ENCODE peak calls at places on chromosomes 7 and 10, in six cellular contexts. T, E, H, W, C and R are unnamed samples.

GRCh38 chr10:32210306-32211045 is 136.5 kb downstream of the EPC1 start:
- DNase-seq in T (no peak), E (peak), H (peak), W (peak), C (peak), R (no peak)

GRCh38 chr10:22324413-22324812 is 3.5 kb downstream of the BMI1 start:
- DNase-seq in T (no peak), E (no peak), H (no peak), W (no peak), C (no peak), R (no peak)

GRCh38 chr7:88759216-88759955 is at the start of gene ZNF804B:
- DNase-seq in T (no peak), E (no peak), H (no peak), W (no peak), C (no peak), R (no peak)

GRCh38 chr7:55019329-55019690 is 493 bp downstream of the EGFR start:
- DNase-seq in T (peak), E (no peak), H (no peak), W (peak), C (peak), R (no peak)

GRCh38 chr7:29299986-29300609 is 105.5 kb downstream of the CHN2 start:
- DNase-seq in T (no peak), E (no peak), H (no peak), W (peak), C (no peak), R (no peak)

GRCh38 chr10:129784891-129785290 is 179.2 kb downstream of the EBF3 start:
- DNase-seq in T (no peak), E (no peak), H (no peak), W (no peak), C (no peak), R (no peak)

GRCh38 chr10:129770286-129770685 is 193.8 kb downstream of the EBF3 start:
- DNase-seq in T (peak), E (no peak), H (no peak), W (no peak), C (no peak), R (peak)

GRCh38 chr10:113856563-113856962 is 2.1 kb downstream of the NHLRC2 start:
- DNase-seq in T (no peak), E (no peak), H (peak), W (no peak), C (no peak), R (no peak)

GRCh38 chr10:51706225-51706624 is 6.8 kb upstream of the CSTF2T start:
- DNase-seq in T (peak), E (no peak), H (no peak), W (no peak), C (no peak), R (no peak)

GRCh38 chr7:507623-508305 is 11.9 kb downstream of the PDGFA start:
- DNase-seq in T (peak), E (no peak), H (no peak), W (no peak), C (no peak), R (no peak)

GRCh38 chr7:124085168-124085567 is 52.3 kb upstream of the TMEM229A start:
- DNase-seq in T (no peak), E (no peak), H (no peak), W (peak), C (peak), R (no peak)

GRCh38 chr7:20033621-20034200 is 183.5 kb downstream of the MACC1 start:
- DNase-seq in T (no peak), E (no peak), H (no peak), W (no peak), C (no peak), R (no peak)

GRCh38 chr10:17368708-17369272 is 85.6 kb downstream of the ST8SIA6 start:
- DNase-seq in T (no peak), E (peak), H (no peak), W (peak), C (no peak), R (no peak)

GRCh38 chr7:158811461-158811860 is 17.8 kb downstream of the ESYT2 start:
- DNase-seq in T (no peak), E (no peak), H (no peak), W (no peak), C (peak), R (no peak)

GRCh38 chr7:143487566-143487965 is 9.9 kb downstream of the TAS2R41 start:
- DNase-seq in T (no peak), E (no peak), H (no peak), W (no peak), C (no peak), R (no peak)

GRCh38 chr7:116455009-116455408 is 44.5 kb upstream of the CAV2 start:
- DNase-seq in T (no peak), E (no peak), H (no peak), W (no peak), C (no peak), R (no peak)

GRCh38 chr7:137953692-137954470 is 48.0 kb downstream of the CREB3L2 start:
- DNase-seq in T (no peak), E (peak), H (peak), W (peak), C (no peak), R (no peak)

GRCh38 chr10:103833731-103834365 is 21.5 kb downstream of the SH3PXD2A start:
- DNase-seq in T (no peak), E (no peak), H (no peak), W (no peak), C (no peak), R (no peak)

GRCh38 chr7:27364344-27364758 is 121.7 kb downstream of the EVX1 start:
- DNase-seq in T (no peak), E (no peak), H (no peak), W (peak), C (no peak), R (no peak)

GRCh38 chr7:134789967-134790685 is 10.7 kb downstream of the CALD1 start:
- DNase-seq in T (no peak), E (no peak), H (peak), W (no peak), C (no peak), R (no peak)

GRCh38 chr7:21542891-21543527 is at the start of gene DNAH11:
- DNase-seq in T (peak), E (no peak), H (no peak), W (peak), C (peak), R (no peak)

GRCh38 chr10:44293842-44294241 is 91.1 kb downstream of the CXCL12 start:
- DNase-seq in T (no peak), E (no peak), H (no peak), W (no peak), C (no peak), R (no peak)

GRCh38 chr7:130921391-130922180 is 187.6 kb upstream of the KLF14 start:
- DNase-seq in T (peak), E (no peak), H (no peak), W (no peak), C (no peak), R (no peak)

GRCh38 chr10:14016011-14016536 is 314.6 kb downstream of the FRMD4A start:
- DNase-seq in T (no peak), E (no peak), H (peak), W (no peak), C (no peak), R (no peak)

GRCh38 chr10:102111276-102111675 is 8.9 kb downstream of the LDB1 start:
- DNase-seq in T (no peak), E (no peak), H (no peak), W (no peak), C (no peak), R (no peak)

GRCh38 chr10:102113261-102113955 is 6.8 kb downstream of the LDB1 start:
- DNase-seq in T (no peak), E (no peak), H (no peak), W (peak), C (no peak), R (no peak)

GRCh38 chr10:102114861-102115618 is 5.1 kb downstream of the LDB1 start:
- DNase-seq in T (peak), E (no peak), H (peak), W (peak), C (peak), R (peak)

GRCh38 chr10:102113956-102114857 is 6.0 kb downstream of the LDB1 start:
- DNase-seq in T (no peak), E (no peak), H (no peak), W (no peak), C (peak), R (no peak)

DNA sequence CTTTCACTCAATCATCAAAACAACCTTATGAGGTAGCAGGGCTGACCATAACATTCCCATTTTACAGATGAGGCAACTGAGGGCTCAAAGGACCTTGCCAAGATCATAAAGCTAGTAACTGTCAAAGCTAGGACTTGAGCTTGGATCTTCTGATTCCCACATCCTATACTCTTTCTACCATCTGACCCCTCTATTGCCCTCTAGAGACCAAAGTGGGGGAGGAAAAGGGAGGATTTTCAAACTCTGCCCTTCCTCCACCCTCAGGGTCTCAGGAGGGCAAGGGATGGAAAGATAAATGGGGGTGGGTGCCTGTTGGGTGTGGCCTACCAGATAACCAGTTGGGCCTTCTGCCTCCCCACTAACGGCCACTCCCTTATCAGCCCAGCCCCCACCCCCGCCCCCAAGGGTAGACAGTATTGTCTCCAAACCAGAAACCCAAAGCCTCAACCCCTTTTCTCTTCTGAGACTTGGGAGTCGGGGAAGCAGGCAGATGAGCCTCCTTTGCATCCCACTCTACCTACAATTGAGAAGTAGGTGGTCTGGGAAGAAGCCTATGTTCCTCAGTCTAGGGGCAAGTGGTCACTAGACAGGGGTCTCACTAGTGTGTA is 7.9 kb downstream of the LDB1 start:
- DNase-seq in T (no peak), E (no peak), H (no peak), W (no peak), C (no peak), R (no peak)
- TF ChIP-seq CTCF in T (no peak), E (peak), H (peak), W (no peak), C (no peak), R (peak)

DNA sequence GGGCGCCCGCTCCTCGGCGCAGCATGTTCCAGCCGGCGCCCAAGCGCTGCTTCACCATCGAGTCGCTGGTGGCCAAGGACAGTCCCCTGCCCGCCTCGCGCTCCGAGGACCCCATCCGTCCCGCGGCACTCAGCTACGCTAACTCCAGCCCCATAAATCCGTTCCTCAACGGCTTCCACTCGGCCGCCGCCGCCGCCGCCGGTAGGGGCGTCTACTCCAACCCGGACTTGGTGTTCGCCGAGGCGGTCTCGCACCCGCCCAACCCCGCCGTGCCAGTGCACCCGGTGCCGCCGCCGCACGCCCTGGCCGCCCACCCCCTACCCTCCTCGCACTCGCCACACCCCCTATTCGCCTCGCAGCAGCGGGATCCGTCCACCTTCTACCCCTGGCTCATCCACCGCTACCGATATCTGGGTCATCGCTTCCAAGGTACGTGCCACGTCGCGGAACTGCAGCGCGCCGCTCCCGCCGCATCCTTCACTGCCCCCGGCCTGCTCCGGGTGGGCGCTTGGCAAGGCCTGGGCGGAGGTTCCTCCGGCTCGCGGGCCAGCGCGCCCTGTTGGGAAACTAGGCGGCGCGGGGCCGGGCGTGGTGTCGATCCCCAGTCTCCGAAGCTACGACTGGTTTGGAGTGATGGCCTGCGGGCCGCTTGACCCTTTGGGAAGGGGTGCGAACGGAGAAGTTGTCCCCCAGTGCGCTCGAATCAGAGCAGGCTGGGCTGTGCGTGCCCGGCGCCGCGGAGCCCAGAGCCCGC is 876 bp downstream of the EMX2 start:
- DNase-seq in T (peak), E (no peak), H (no peak), W (no peak), C (peak), R (peak)
- TF ChIP-seq CTCF in T (no peak), E (no peak), H (no peak), W (peak), C (no peak), R (peak)

GRCh38 chr10:35225204-35225603 is 98.6 kb downstream of the CREM start:
- DNase-seq in T (no peak), E (no peak), H (no peak), W (no peak), C (no peak), R (no peak)

GRCh38 chr10:35226507-35226906 is 99.9 kb downstream of the CREM start:
- DNase-seq in T (no peak), E (no peak), H (peak), W (no peak), C (no peak), R (no peak)

GRCh38 chr10:35224045-35224740 is 97.5 kb downstream of the CREM start:
- DNase-seq in T (no peak), E (no peak), H (no peak), W (no peak), C (no peak), R (no peak)

GRCh38 chr10:35219906-35220890 is 93.6 kb downstream of the CREM start:
- DNase-seq in T (no peak), E (no peak), H (no peak), W (no peak), C (no peak), R (no peak)

DNA sequence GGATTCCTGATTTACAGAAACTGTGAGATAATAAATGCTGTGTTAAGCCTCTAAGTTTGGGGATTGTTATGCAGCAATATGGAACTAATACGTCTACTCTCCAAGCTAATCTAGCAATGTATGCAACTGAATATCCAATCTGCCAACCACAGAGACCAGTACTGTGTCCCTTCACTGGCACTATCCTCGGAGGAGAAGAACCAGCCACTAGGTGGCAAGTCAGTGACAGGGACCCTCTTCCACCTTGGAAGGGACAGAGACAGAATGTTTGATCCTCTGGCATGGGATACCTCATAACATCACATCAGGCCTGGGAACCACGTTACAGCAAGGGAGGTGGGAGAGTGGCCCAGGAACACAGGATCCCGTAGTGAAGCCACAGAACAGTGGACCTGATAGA is 96.4 kb downstream of the CREM start:
- DNase-seq in T (no peak), E (no peak), H (no peak), W (no peak), C (no peak), R (no peak)
- TF ChIP-seq CTCF in T (no peak), E (peak), H (no peak), W (no peak), C (no peak), R (no peak)

GRCh38 chr7:70681111-70681846 is 450.7 kb upstream of the GALNT17 start:
- DNase-seq in T (no peak), E (no peak), H (no peak), W (no peak), C (no peak), R (no peak)
- TF ChIP-seq CTCF in T (no peak), E (no peak), H (no peak), W (no peak), C (no peak), R (no peak)

GRCh38 chr10:78657622-78658165 is 411.1 kb upstream of the ZMIZ1 start:
- DNase-seq in T (no peak), E (peak), H (peak), W (peak), C (peak), R (peak)
- TF ChIP-seq CTCF in T (peak), E (peak), H (peak), W (peak), C (peak), R (peak)

DNA sequence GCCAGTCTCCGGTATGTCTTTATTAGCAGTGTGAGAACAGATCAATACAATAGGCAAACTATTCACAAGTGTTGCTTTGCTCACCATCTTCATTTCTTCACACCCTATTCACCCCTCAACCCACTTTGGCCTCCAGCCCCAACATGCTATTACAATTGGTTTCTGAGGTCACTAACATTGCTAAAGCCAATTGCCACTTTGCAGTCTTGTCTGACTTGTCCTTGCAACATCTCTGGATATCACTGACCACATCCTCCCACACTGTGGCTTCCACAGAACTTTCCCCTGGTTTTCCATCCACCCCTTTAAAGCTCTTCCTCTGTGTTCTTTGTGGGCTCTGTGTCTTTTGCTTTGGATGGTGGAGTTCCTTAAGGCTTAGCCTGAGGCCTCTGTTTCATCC is 5.2 kb upstream of the APBB1IP start:
- DNase-seq in T (no peak), E (no peak), H (no peak), W (no peak), C (no peak), R (no peak)
- TF ChIP-seq CTCF in T (no peak), E (no peak), H (no peak), W (no peak), C (no peak), R (no peak)

GRCh38 chr7:141057788-141058187 is 16.1 kb upstream of the TMEM178B start:
- DNase-seq in T (no peak), E (no peak), H (no peak), W (no peak), C (no peak), R (no peak)

GRCh38 chr7:141053626-141054025 is 20.2 kb upstream of the TMEM178B start:
- DNase-seq in T (no peak), E (no peak), H (peak), W (no peak), C (no peak), R (no peak)

DNA sequence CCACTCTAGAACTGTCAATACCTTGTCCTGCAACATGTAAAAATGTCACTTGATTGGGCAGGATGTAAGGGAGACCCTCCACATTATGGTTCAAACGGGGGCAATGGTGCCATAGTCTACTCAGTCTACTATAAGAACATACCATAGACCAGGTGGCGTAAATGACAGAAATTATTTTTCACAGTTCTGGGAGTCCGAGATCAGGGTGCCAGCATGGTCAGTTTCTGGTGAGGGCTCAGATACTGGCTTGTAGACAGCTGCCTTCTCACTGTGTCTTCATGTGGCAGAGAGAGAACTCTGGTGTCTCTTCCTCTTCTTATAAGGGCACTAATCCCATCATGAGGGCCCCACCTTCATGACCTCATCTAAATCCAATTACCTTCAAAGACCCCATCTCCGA is 18.7 kb upstream of the TMEM178B start:
- DNase-seq in T (no peak), E (no peak), H (no peak), W (no peak), C (no peak), R (no peak)
- TF ChIP-seq CTCF in T (no peak), E (no peak), H (no peak), W (no peak), C (no peak), R (no peak)

DNA sequence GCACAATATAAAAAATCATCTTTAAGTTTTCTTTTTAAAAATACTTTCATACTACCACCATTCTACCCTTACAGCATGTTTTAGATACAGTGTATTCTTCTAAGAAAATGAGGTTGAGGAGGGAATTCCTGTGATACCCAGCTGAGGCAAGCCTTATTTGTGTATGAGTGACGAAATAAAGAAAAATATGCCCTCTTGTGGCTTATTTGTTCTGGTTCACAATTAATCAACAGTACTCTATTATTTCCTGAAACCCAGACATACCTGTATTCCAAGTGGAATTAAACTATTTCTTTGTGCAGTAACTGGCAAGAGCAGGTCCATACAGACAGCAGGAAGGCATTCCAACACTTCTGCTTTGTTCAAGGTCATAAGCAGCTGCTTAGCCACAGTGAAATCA is 4.5 kb upstream of the SEMA3D start:
- DNase-seq in T (no peak), E (peak), H (no peak), W (peak), C (no peak), R (no peak)
- TF ChIP-seq CTCF in T (peak), E (peak), H (no peak), W (peak), C (no peak), R (peak)